ENCODE peak calls at places on chromosome 7, in five cellular contexts. One of them, this sample, is unnamed.

GRCh38 chr7:127731431-127732080 is 79.6 kb downstream of the SND1 start:
- DNase-seq in heart left ventricle: no peak
- DNase-seq in NCI-H524: no peak
- DNase-seq in NCI-H460: no peak
- DNase-seq in activated CD8-positive, alpha-beta memory T cell treated with anti-CD3 and anti-CD28 coated beads for 4 hours: no peak
- DNase-seq in this sample: no peak

GRCh38 chr7:151796871-151797270 is 80.0 kb downstream of the PRKAG2 start:
- DNase-seq in activated CD8-positive, alpha-beta memory T cell treated with anti-CD3 and anti-CD28 coated beads for 4 hours: no peak
- DNase-seq in NCI-H524: no peak
- DNase-seq in heart left ventricle: no peak
- DNase-seq in NCI-H460: peak
- DNase-seq in this sample: no peak

GRCh38 chr7:37065779-37066271 is 341.5 kb upstream of the AOAH start:
- DNase-seq in NCI-H460: no peak
- DNase-seq in NCI-H524: no peak
- DNase-seq in heart left ventricle: no peak
- DNase-seq in activated CD8-positive, alpha-beta memory T cell treated with anti-CD3 and anti-CD28 coated beads for 4 hours: no peak
- DNase-seq in this sample: no peak

GRCh38 chr7:140673063-140673769 is 471 bp downstream of the ADCK2 start:
- DNase-seq in heart left ventricle: peak
- DNase-seq in activated CD8-positive, alpha-beta memory T cell treated with anti-CD3 and anti-CD28 coated beads for 4 hours: no peak
- DNase-seq in NCI-H524: no peak
- DNase-seq in NCI-H460: no peak
- DNase-seq in this sample: peak

GRCh38 chr7:142542938-142543337 is 206.3 kb upstream of the PRSS1 start:
- DNase-seq in NCI-H460: no peak
- DNase-seq in heart left ventricle: no peak
- DNase-seq in activated CD8-positive, alpha-beta memory T cell treated with anti-CD3 and anti-CD28 coated beads for 4 hours: no peak
- DNase-seq in NCI-H524: no peak
- DNase-seq in this sample: no peak

GRCh38 chr7:122726881-122727280 is 24.2 kb upstream of the RNF148 start:
- DNase-seq in NCI-H524: no peak
- DNase-seq in heart left ventricle: no peak
- DNase-seq in NCI-H460: no peak
- DNase-seq in activated CD8-positive, alpha-beta memory T cell treated with anti-CD3 and anti-CD28 coated beads for 4 hours: no peak
- DNase-seq in this sample: no peak

GRCh38 chr7:44097064-44097932 is 6.8 kb upstream of the AEBP1 start:
- DNase-seq in heart left ventricle: no peak
- DNase-seq in NCI-H460: no peak
- DNase-seq in activated CD8-positive, alpha-beta memory T cell treated with anti-CD3 and anti-CD28 coated beads for 4 hours: no peak
- DNase-seq in NCI-H524: no peak
- DNase-seq in this sample: no peak

GRCh38 chr7:46352335-46352954 is 431.4 kb upstream of the IGFBP3 start:
- DNase-seq in heart left ventricle: peak
- DNase-seq in NCI-H460: peak
- DNase-seq in activated CD8-positive, alpha-beta memory T cell treated with anti-CD3 and anti-CD28 coated beads for 4 hours: no peak
- DNase-seq in NCI-H524: peak
- DNase-seq in this sample: no peak

GRCh38 chr7:137462074-137462715 is 118.7 kb upstream of the PTN start:
- DNase-seq in activated CD8-positive, alpha-beta memory T cell treated with anti-CD3 and anti-CD28 coated beads for 4 hours: no peak
- DNase-seq in NCI-H524: no peak
- DNase-seq in NCI-H460: no peak
- DNase-seq in heart left ventricle: no peak
- DNase-seq in this sample: no peak

GRCh38 chr7:3589756-3590155 is 288.7 kb downstream of the SDK1 start:
- DNase-seq in activated CD8-positive, alpha-beta memory T cell treated with anti-CD3 and anti-CD28 coated beads for 4 hours: no peak
- DNase-seq in heart left ventricle: no peak
- DNase-seq in NCI-H524: no peak
- DNase-seq in NCI-H460: no peak
- DNase-seq in this sample: no peak

GRCh38 chr7:24717694-24718320 is 39.5 kb downstream of the GSDME start:
- DNase-seq in NCI-H524: no peak
- DNase-seq in heart left ventricle: no peak
- DNase-seq in NCI-H460: no peak
- DNase-seq in activated CD8-positive, alpha-beta memory T cell treated with anti-CD3 and anti-CD28 coated beads for 4 hours: no peak
- DNase-seq in this sample: no peak

GRCh38 chr7:2247141-2247985 is 5.3 kb downstream of the NUDT1 start:
- DNase-seq in activated CD8-positive, alpha-beta memory T cell treated with anti-CD3 and anti-CD28 coated beads for 4 hours: no peak
- DNase-seq in NCI-H460: no peak
- DNase-seq in NCI-H524: no peak
- DNase-seq in heart left ventricle: no peak
- DNase-seq in this sample: no peak

GRCh38 chr7:4136036-4136435 is 546.1 kb upstream of the FOXK1 start:
- DNase-seq in activated CD8-positive, alpha-beta memory T cell treated with anti-CD3 and anti-CD28 coated beads for 4 hours: no peak
- DNase-seq in heart left ventricle: no peak
- DNase-seq in NCI-H524: no peak
- DNase-seq in NCI-H460: no peak
- DNase-seq in this sample: no peak

GRCh38 chr7:10940748-10941358 is 32.8 kb upstream of the PHF14 start:
- DNase-seq in heart left ventricle: no peak
- DNase-seq in NCI-H460: no peak
- DNase-seq in NCI-H524: no peak
- DNase-seq in activated CD8-positive, alpha-beta memory T cell treated with anti-CD3 and anti-CD28 coated beads for 4 hours: no peak
- DNase-seq in this sample: no peak

GRCh38 chr7:880450-880849 is 4.1 kb downstream of the GET4 start:
- DNase-seq in NCI-H524: no peak
- DNase-seq in NCI-H460: no peak
- DNase-seq in heart left ventricle: no peak
- DNase-seq in activated CD8-positive, alpha-beta memory T cell treated with anti-CD3 and anti-CD28 coated beads for 4 hours: no peak
- DNase-seq in this sample: no peak

GRCh38 chr7:133504825-133505224 is 251.9 kb downstream of the EXOC4 start:
- DNase-seq in NCI-H524: no peak
- DNase-seq in NCI-H460: no peak
- DNase-seq in activated CD8-positive, alpha-beta memory T cell treated with anti-CD3 and anti-CD28 coated beads for 4 hours: no peak
- DNase-seq in heart left ventricle: no peak
- DNase-seq in this sample: no peak

GRCh38 chr7:155787171-155787851 is 25.0 kb downstream of the SHH start:
- DNase-seq in NCI-H460: no peak
- DNase-seq in heart left ventricle: no peak
- DNase-seq in activated CD8-positive, alpha-beta memory T cell treated with anti-CD3 and anti-CD28 coated beads for 4 hours: no peak
- DNase-seq in NCI-H524: no peak
- DNase-seq in this sample: no peak

GRCh38 chr7:108452707-108453106 is 3.5 kb downstream of the NRCAM start:
- DNase-seq in activated CD8-positive, alpha-beta memory T cell treated with anti-CD3 and anti-CD28 coated beads for 4 hours: no peak
- DNase-seq in NCI-H460: peak
- DNase-seq in NCI-H524: peak
- DNase-seq in heart left ventricle: no peak
- DNase-seq in this sample: no peak

GRCh38 chr7:26584964-26585650 is 279.3 kb downstream of the SKAP2 start:
- DNase-seq in heart left ventricle: no peak
- DNase-seq in activated CD8-positive, alpha-beta memory T cell treated with anti-CD3 and anti-CD28 coated beads for 4 hours: no peak
- DNase-seq in NCI-H460: no peak
- DNase-seq in NCI-H524: no peak
- DNase-seq in this sample: no peak

GRCh38 chr7:111051832-111052231 is 39.1 kb upstream of the LRRN3 start:
- DNase-seq in activated CD8-positive, alpha-beta memory T cell treated with anti-CD3 and anti-CD28 coated beads for 4 hours: no peak
- DNase-seq in NCI-H524: no peak
- DNase-seq in heart left ventricle: no peak
- DNase-seq in NCI-H460: no peak
- DNase-seq in this sample: no peak

GRCh38 chr7:132080467-132080866 is 495.8 kb downstream of the PLXNA4 start:
- DNase-seq in activated CD8-positive, alpha-beta memory T cell treated with anti-CD3 and anti-CD28 coated beads for 4 hours: no peak
- DNase-seq in NCI-H460: no peak
- DNase-seq in NCI-H524: no peak
- DNase-seq in heart left ventricle: no peak
- DNase-seq in this sample: no peak

GRCh38 chr7:74289660-74290589 is 718 bp downstream of the CLIP2 start:
- DNase-seq in NCI-H524: no peak
- DNase-seq in heart left ventricle: peak
- DNase-seq in activated CD8-positive, alpha-beta memory T cell treated with anti-CD3 and anti-CD28 coated beads for 4 hours: no peak
- DNase-seq in NCI-H460: no peak
- DNase-seq in this sample: peak

GRCh38 chr7:79778786-79779382 is 325.4 kb upstream of the MAGI2 start:
- DNase-seq in NCI-H460: no peak
- DNase-seq in heart left ventricle: no peak
- DNase-seq in activated CD8-positive, alpha-beta memory T cell treated with anti-CD3 and anti-CD28 coated beads for 4 hours: no peak
- DNase-seq in NCI-H524: no peak
- DNase-seq in this sample: no peak

GRCh38 chr7:69739182-69739581 is 140.9 kb downstream of the AUTS2 start:
- DNase-seq in NCI-H460: no peak
- DNase-seq in heart left ventricle: no peak
- DNase-seq in activated CD8-positive, alpha-beta memory T cell treated with anti-CD3 and anti-CD28 coated beads for 4 hours: no peak
- DNase-seq in NCI-H524: no peak
- DNase-seq in this sample: no peak

GRCh38 chr7:135748770-135749169 is at the start of gene FAM180A:
- DNase-seq in heart left ventricle: peak
- DNase-seq in NCI-H460: no peak
- DNase-seq in activated CD8-positive, alpha-beta memory T cell treated with anti-CD3 and anti-CD28 coated beads for 4 hours: no peak
- DNase-seq in NCI-H524: no peak
- DNase-seq in this sample: no peak

GRCh38 chr7:107815254-107815882 is 12.3 kb upstream of the SLC26A3 start:
- DNase-seq in NCI-H524: no peak
- DNase-seq in activated CD8-positive, alpha-beta memory T cell treated with anti-CD3 and anti-CD28 coated beads for 4 hours: no peak
- DNase-seq in NCI-H460: no peak
- DNase-seq in heart left ventricle: no peak
- DNase-seq in this sample: no peak

GRCh38 chr7:3301831-3302618 is 973 bp downstream of the SDK1 start:
- DNase-seq in NCI-H460: peak
- DNase-seq in activated CD8-positive, alpha-beta memory T cell treated with anti-CD3 and anti-CD28 coated beads for 4 hours: no peak
- DNase-seq in heart left ventricle: peak
- DNase-seq in NCI-H524: no peak
- DNase-seq in this sample: no peak

GRCh38 chr7:118082506-118082905 is 101.5 kb upstream of the LSM8 start:
- DNase-seq in NCI-H524: no peak
- DNase-seq in activated CD8-positive, alpha-beta memory T cell treated with anti-CD3 and anti-CD28 coated beads for 4 hours: no peak
- DNase-seq in heart left ventricle: no peak
- DNase-seq in NCI-H460: no peak
- DNase-seq in this sample: no peak

GRCh38 chr7:131883769-131884168 is 327.3 kb upstream of the PODXL start:
- DNase-seq in activated CD8-positive, alpha-beta memory T cell treated with anti-CD3 and anti-CD28 coated beads for 4 hours: no peak
- DNase-seq in NCI-H524: no peak
- DNase-seq in NCI-H460: no peak
- DNase-seq in heart left ventricle: no peak
- DNase-seq in this sample: no peak

GRCh38 chr7:99679400-99680191 is at the start of gene CYP3A5:
- DNase-seq in NCI-H524: no peak
- DNase-seq in activated CD8-positive, alpha-beta memory T cell treated with anti-CD3 and anti-CD28 coated beads for 4 hours: no peak
- DNase-seq in heart left ventricle: no peak
- DNase-seq in NCI-H460: no peak
- DNase-seq in this sample: no peak